ENCODE peak calls at places on chromosomes 16 and 17, in ten cellular contexts. Z is colonic mucosa; M is fibroblast of lung; T is AG04450; A is body of pancreas; R is K562; K is cardiac muscle cell; G is thoracic aorta; U is CD8-positive, alpha-beta T cell; F is A549. N is an unnamed sample.

GRCh38 chr17:82830249-82830661 is 9.6 kb downstream of the ZNF750 start:
- DNase-seq in G (no peak), F (no peak), T (no peak), Z (no peak), K (no peak), A (peak; percentile 34), R (no peak), M (peak; percentile 54), U (no peak), N (no peak)

GRCh38 chr16:52496051-52496876 is 50.7 kb downstream of the TOX3 start:
- DNase-seq in U (no peak), T (no peak), M (no peak), A (no peak), Z (peak; percentile 29), F (no peak), K (peak; percentile 10), R (no peak), G (no peak), N (no peak)

GRCh38 chr17:28908640-28909098 is 5.8 kb upstream of the DHRS13 start:
- DNase-seq in F (no peak), G (no peak), K (no peak), T (peak; percentile 68), R (no peak), A (no peak), M (peak; percentile 88), Z (peak; percentile 56), U (no peak), N (peak; percentile 33)

GRCh38 chr17:5580367-5580766 is 3.9 kb downstream of the NLRP1 start:
- DNase-seq in T (no peak), K (no peak), R (no peak), Z (no peak), M (peak; percentile 46), A (no peak), U (no peak), G (no peak), F (no peak), N (no peak)

GRCh38 chr17:75778861-75779249 is 5.8 kb upstream of the UNK start:
- DNase-seq in R (no peak), A (no peak), F (peak; percentile 74), M (no peak), Z (peak; percentile 78), T (no peak), G (no peak), U (peak; percentile 76), K (peak; percentile 34), N (no peak)

GRCh38 chr16:83044589-83044988 is 417.8 kb downstream of the CDH13 start:
- DNase-seq in G (no peak), K (no peak), Z (no peak), A (no peak), T (no peak), M (no peak), F (no peak), U (no peak), R (no peak), N (no peak)

GRCh38 chr16:13835357-13835756 is 84.6 kb upstream of the ERCC4 start:
- DNase-seq in T (no peak), G (no peak), R (no peak), F (no peak), K (no peak), U (no peak), M (no peak), A (no peak), Z (no peak), N (no peak)

GRCh38 chr16:14133907-14134306 is 62.8 kb downstream of the MRTFB start:
- DNase-seq in G (no peak), U (no peak), F (no peak), K (no peak), Z (no peak), T (no peak), A (no peak), M (no peak), R (no peak), N (no peak)

GRCh38 chr17:31834448-31834847 is 24.6 kb downstream of the COPRS start:
- DNase-seq in T (no peak), R (no peak), Z (no peak), K (no peak), A (no peak), M (no peak), F (no peak), G (no peak), U (no peak), N (no peak)

GRCh38 chr16:79372504-79373184 is 227.9 kb downstream of the MAF start:
- DNase-seq in Z (no peak), R (no peak), M (peak; percentile 56), T (no peak), U (no peak), K (no peak), A (no peak), G (no peak), F (peak; percentile 41), N (peak; percentile 84)

DNA sequence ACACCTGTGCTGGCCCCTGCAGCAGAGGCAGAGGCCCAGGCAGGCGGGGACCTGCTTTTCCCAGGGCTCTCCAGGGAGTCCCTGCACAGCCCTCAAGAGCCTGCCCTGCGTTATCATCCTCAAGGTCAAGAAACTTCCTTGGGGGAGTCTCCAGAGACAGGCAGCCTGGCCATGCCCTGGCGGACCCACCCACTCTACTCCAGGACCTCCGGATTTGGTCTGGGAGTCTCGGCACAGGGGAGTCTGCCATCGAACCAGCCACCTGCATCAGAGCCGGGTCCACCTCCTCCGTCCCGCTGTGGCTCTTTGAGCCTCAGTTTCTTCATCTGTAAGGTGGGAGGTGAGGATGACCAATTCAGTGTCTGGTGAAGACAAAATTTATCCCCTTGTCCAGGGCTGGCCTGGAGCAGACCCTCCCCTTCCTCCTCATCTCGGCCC is 75.3 kb upstream of the TNRC6C start:
- DNase-seq in K (no peak), F (no peak), G (no peak), M (no peak), T (no peak), A (no peak), R (no peak), U (no peak), Z (no peak), N (no peak)
- TF ChIP-seq CTCF in K (no peak), F (no peak), G (no peak), M (no peak), T (no peak), A (no peak), R (no peak), U (no peak), Z (no peak), N (no peak)

GRCh38 chr17:44941712-44942331 is 5.8 kb downstream of the KIF18B start:
- DNase-seq in M (no peak), T (no peak), A (no peak), R (no peak), F (peak; percentile 66), Z (no peak), K (no peak), G (no peak), U (no peak), N (no peak)

GRCh38 chr17:44947461-44948314 is at the start of gene KIF18B:
- DNase-seq in G (peak; percentile 82), T (peak; percentile 77), F (peak; percentile 99), Z (peak; percentile 95), K (peak; percentile 94), M (peak; percentile 95), U (peak; percentile 88), R (peak; percentile 97), A (peak; percentile 90), N (peak; percentile 99)

GRCh38 chr17:44940768-44941167 is 6.8 kb downstream of the KIF18B start:
- DNase-seq in K (no peak), G (no peak), T (no peak), R (no peak), F (no peak), Z (no peak), M (no peak), U (no peak), A (no peak), N (no peak)

GRCh38 chr17:44940321-44940720 is 7.3 kb downstream of the KIF18B start:
- DNase-seq in T (no peak), U (no peak), R (no peak), A (peak; percentile 51), M (no peak), Z (no peak), F (peak; percentile 68), K (peak; percentile 29), G (no peak), N (peak; percentile 97)

GRCh38 chr17:44942456-44942855 is 5.1 kb downstream of the KIF18B start:
- DNase-seq in A (no peak), G (no peak), R (no peak), K (no peak), M (no peak), F (no peak), U (no peak), Z (no peak), T (no peak), N (no peak)
- H3K27ac ChIP-seq in A (no peak overlapping the region), G (no peak overlapping the region), R (no peak overlapping the region), K (no peak overlapping the region), M (no peak overlapping the region), F (peak overlapping the region; percentile 78), U (no peak overlapping the region), Z (no peak overlapping the region), T (no peak overlapping the region), N (peak overlapping the region; percentile 86)

GRCh38 chr17:73566905-73567782 is 77.1 kb downstream of the SDK2 start:
- DNase-seq in A (no peak), M (no peak), Z (no peak), R (no peak), G (no peak), F (no peak), U (peak; percentile 70), T (no peak), K (no peak), N (no peak)

GRCh38 chr17:73562896-73563295 is 81.3 kb downstream of the SDK2 start:
- DNase-seq in M (no peak), R (no peak), T (no peak), A (no peak), F (no peak), G (no peak), K (no peak), U (no peak), Z (no peak), N (peak; percentile 19)

GRCh38 chr17:73561066-73561465 is 83.2 kb downstream of the SDK2 start:
- DNase-seq in T (no peak), F (no peak), M (no peak), A (no peak), U (no peak), K (no peak), R (no peak), Z (no peak), G (no peak), N (no peak)

GRCh38 chr17:73568934-73569333 is 75.3 kb downstream of the SDK2 start:
- DNase-seq in M (no peak), U (no peak), T (no peak), Z (no peak), R (no peak), K (no peak), F (no peak), A (no peak), G (no peak), N (no peak)

DNA sequence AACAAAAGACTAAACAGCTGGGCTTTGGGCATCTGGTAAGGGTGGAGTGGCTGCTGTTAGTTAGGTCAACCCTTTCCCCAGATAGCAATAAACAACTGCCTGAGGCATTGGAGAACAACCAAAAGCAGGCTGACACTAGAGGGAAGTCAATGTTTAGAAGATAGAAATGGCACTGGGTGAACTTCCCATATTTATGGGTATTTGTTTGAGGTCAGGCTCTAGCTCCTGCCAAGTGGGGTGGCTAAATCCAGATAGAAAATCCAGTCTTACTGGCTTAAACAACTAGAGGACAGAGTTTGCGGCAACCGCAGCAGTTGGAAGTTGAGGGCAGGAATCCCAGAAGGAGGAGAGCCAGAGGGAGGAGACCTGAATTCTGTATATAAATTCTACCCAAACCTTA is 79.4 kb downstream of the SDK2 start:
- DNase-seq in G (no peak), R (no peak), U (no peak), A (no peak), T (no peak), Z (no peak), K (no peak), M (peak; percentile 24), F (no peak), N (no peak)
- TF ChIP-seq CTCF in G (no peak), R (no peak), U (no peak), A (no peak), T (no peak), Z (no peak), K (no peak), M (no peak), F (no peak), N (no peak)

GRCh38 chr16:75116081-75116910 is at the start of gene LDHD:
- DNase-seq in U (no peak), M (peak; percentile 56), K (peak; percentile 75), F (peak; percentile 81), R (peak; percentile 55), Z (peak; percentile 83), T (no peak), G (peak; percentile 59), A (peak; percentile 97), N (peak; percentile 67)
- H3K27ac ChIP-seq in U (no peak within 1 kb of the TSS), M (no peak within 1 kb of the TSS), K (no peak within 1 kb of the TSS), F (peak within 1 kb of the TSS; percentile 54), R (peak within 1 kb of the TSS; percentile 3), Z (peak within 1 kb of the TSS; percentile 47), T (no peak within 1 kb of the TSS), G (peak within 1 kb of the TSS; percentile 5), A (peak within 1 kb of the TSS; percentile 69), N (peak within 1 kb of the TSS; percentile 41)